ENCODE peak calls at places on chromosomes 11 and 22, in nine cellular contexts. O is fibroblast of the aortic adventitia; Z is heart right ventricle; M is endodermal cell; B is fibroblast of lung; J is neuronal stem cell; W is cardiac muscle cell; N is tibial nerve; D is effector memory CD4-positive, alpha-beta T cell. R is an unnamed sample.

GRCh38 chr11:28195449-28195848 is 87.3 kb downstream of the METTL15 start:
- DNase-seq in O (no peak), Z (no peak), M (no peak), B (no peak), J (no peak), W (no peak), N (no peak), D (no peak), R (no peak)

GRCh38 chr11:122170815-122171475 is 54.9 kb upstream of the BLID start:
- DNase-seq in O (peak; percentile 65), Z (no peak), M (no peak), B (peak; percentile 60), J (no peak), W (no peak), N (no peak), D (no peak), R (no peak)

GRCh38 chr11:9150501-9150900 is 59.1 kb upstream of the SCUBE2 start:
- DNase-seq in O (peak; percentile 76), Z (no peak), M (no peak), B (peak; percentile 48), J (no peak), W (no peak), N (no peak), D (no peak), R (no peak)

GRCh38 chr11:77142091-77142975 is 14.3 kb downstream of the MYO7A start:
- DNase-seq in O (no peak), Z (peak; percentile 2), M (no peak), B (no peak), J (no peak), W (no peak), N (no peak), D (no peak), R (no peak)

GRCh38 chr11:122696662-122697061 is 41.1 kb downstream of the UBASH3B start:
- DNase-seq in O (no peak), Z (no peak), M (no peak), B (no peak), J (no peak), W (no peak), N (no peak), D (peak; percentile 64), R (no peak)

GRCh38 chr11:766106-766940 is 11.0 kb downstream of the GATD1 start:
- DNase-seq in O (no peak), Z (no peak), M (no peak), B (no peak), J (no peak), W (no peak), N (no peak), D (no peak), R (no peak)

GRCh38 chr22:41217553-41218157 is 12.5 kb downstream of the L3MBTL2 start:
- DNase-seq in O (peak; percentile 93), Z (peak; percentile 69), M (peak; percentile 62), B (peak; percentile 96), J (no peak), W (no peak), N (peak; percentile 58), D (no peak), R (peak; percentile 79)

GRCh38 chr11:87917111-87917510 is 258.1 kb downstream of the RAB38 start:
- DNase-seq in O (no peak), Z (no peak), M (no peak), B (no peak), J (no peak), W (no peak), N (no peak), D (no peak), R (no peak)

GRCh38 chr11:111349191-111349695 is 29.8 kb downstream of the POU2AF1 start:
- DNase-seq in O (no peak), Z (no peak), M (no peak), B (no peak), J (no peak), W (no peak), N (no peak), D (no peak), R (no peak)

GRCh38 chr22:42078469-42079318 is 806 bp upstream of the SMDT1 start:
- DNase-seq in O (peak; percentile 45), Z (no peak), M (no peak), B (peak; percentile 42), J (no peak), W (no peak), N (no peak), D (no peak), R (no peak)

GRCh38 chr22:21632237-21632895 is at the start of gene CCDC116:
- DNase-seq in O (no peak), Z (no peak), M (peak; percentile 86), B (no peak), J (no peak), W (no peak), N (no peak), D (peak; percentile 65), R (peak; percentile 69)

GRCh38 chr22:28395920-28396447 is 283.7 kb downstream of the TTC28 start:
- DNase-seq in O (peak; percentile 66), Z (no peak), M (no peak), B (peak; percentile 48), J (no peak), W (no peak), N (no peak), D (no peak), R (no peak)

GRCh38 chr22:17746916-17747315 is 27.4 kb downstream of the BID start:
- DNase-seq in O (no peak), Z (no peak), M (no peak), B (no peak), J (no peak), W (no peak), N (no peak), D (no peak), R (no peak)

GRCh38 chr11:10604340-10604748 is 35.9 kb upstream of the LYVE1 start:
- DNase-seq in O (no peak), Z (peak; percentile 57), M (no peak), B (peak; percentile 86), J (no peak), W (no peak), N (peak; percentile 38), D (no peak), R (peak; percentile 84)

GRCh38 chr11:114027941-114028340 is 31.6 kb upstream of the ZBTB16 start:
- DNase-seq in O (no peak), Z (no peak), M (no peak), B (peak; percentile 31), J (no peak), W (no peak), N (no peak), D (no peak), R (no peak)

GRCh38 chr11:77345621-77346020 is 44.1 kb upstream of the GDPD4 start:
- DNase-seq in O (peak; percentile 43), Z (no peak), M (no peak), B (peak; percentile 69), J (no peak), W (no peak), N (no peak), D (no peak), R (no peak)

DNA sequence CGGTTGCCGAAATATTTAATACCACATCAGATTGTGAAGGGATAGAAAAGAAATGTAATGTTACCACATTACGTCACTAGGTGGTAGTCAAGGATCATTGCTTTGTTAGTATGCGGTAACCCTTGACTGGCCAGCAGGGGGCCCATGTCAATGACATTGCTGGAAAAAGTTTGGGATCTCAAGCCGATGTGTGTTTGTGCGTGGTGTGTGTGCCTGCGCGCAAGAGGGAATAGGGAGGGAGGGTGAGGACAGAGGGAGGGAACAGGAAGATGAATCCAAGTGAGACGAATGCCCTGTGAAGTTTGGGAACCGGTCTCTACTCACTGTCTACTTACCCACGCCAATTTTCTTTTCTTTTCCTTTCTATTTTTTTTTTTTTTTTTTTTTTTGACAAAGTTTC is 10.7 kb upstream of the MRGPRX2 start:
- DNase-seq in O (peak; percentile 91), Z (peak; percentile 59), M (peak; percentile 88), B (peak; percentile 87), J (peak; percentile 61), W (peak; percentile 87), N (no peak), D (peak; percentile 23), R (peak; percentile 71)
- H3K4me3 ChIP-seq in O (peak overlapping the region; percentile 54), Z (no peak overlapping the region), M (no peak overlapping the region), B (no peak overlapping the region), J (no peak overlapping the region), W (no peak overlapping the region), N (no peak overlapping the region), D (no peak overlapping the region), R (no peak overlapping the region)

GRCh38 chr22:37742374-37743092 is 45.7 kb downstream of the TRIOBP start:
- DNase-seq in O (peak; percentile 89), Z (no peak), M (no peak), B (peak; percentile 87), J (no peak), W (no peak), N (no peak), D (no peak), R (peak; percentile 69)
- H3K4me3 ChIP-seq in O (no peak overlapping the region), Z (no peak overlapping the region), M (no peak overlapping the region), B (no peak overlapping the region), J (no peak overlapping the region), W (no peak overlapping the region), N (no peak overlapping the region), D (no peak overlapping the region), R (no peak overlapping the region)

GRCh38 chr11:64015510-64015909 is 20.2 kb upstream of the FLRT1 start:
- DNase-seq in O (no peak), Z (no peak), M (no peak), B (no peak), J (no peak), W (no peak), N (no peak), D (no peak), R (no peak)

GRCh38 chr11:64015935-64016468 is 19.7 kb upstream of the FLRT1 start:
- DNase-seq in O (no peak), Z (no peak), M (no peak), B (no peak), J (no peak), W (no peak), N (no peak), D (no peak), R (no peak)

GRCh38 chr11:64018310-64018709 is 17.4 kb upstream of the FLRT1 start:
- DNase-seq in O (no peak), Z (no peak), M (no peak), B (no peak), J (no peak), W (no peak), N (no peak), D (no peak), R (no peak)

GRCh38 chr11:64017950-64018224 is 17.8 kb upstream of the FLRT1 start:
- DNase-seq in O (no peak), Z (no peak), M (no peak), B (no peak), J (no peak), W (no peak), N (no peak), D (no peak), R (no peak)

DNA sequence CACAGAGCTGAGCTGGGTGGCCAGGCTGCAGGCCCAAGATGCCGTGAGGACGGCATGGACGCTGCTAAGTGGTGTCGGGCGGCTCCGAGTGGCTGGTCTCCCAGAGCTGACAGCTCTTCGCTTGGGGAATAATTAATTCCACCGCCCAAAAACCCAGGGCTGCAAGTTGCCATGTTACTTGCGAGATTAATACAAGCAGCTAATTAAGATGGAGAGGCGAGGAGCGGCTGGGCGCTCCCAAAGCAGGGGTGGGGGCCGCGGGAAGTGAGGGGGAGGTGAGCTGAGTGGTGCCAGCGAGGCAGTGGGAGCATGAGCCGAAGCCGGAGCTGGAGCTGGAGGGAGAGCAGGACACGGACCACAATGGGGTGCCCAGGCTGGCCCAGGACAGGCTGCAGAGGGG is 19.2 kb upstream of the FLRT1 start:
- DNase-seq in O (no peak), Z (no peak), M (no peak), B (no peak), J (no peak), W (no peak), N (no peak), D (no peak), R (no peak)
- H3K4me3 ChIP-seq in O (no peak overlapping the region), Z (no peak overlapping the region), M (no peak overlapping the region), B (no peak overlapping the region), J (no peak overlapping the region), W (no peak overlapping the region), N (no peak overlapping the region), D (no peak overlapping the region), R (no peak overlapping the region)

GRCh38 chr11:45333023-45333422 is 46.9 kb upstream of the SYT13 start:
- DNase-seq in O (no peak), Z (no peak), M (no peak), B (no peak), J (no peak), W (no peak), N (no peak), D (no peak), R (no peak)
- H3K4me3 ChIP-seq in O (no peak overlapping the region), Z (no peak overlapping the region), M (no peak overlapping the region), B (peak overlapping the region; percentile 19), J (no peak overlapping the region), W (no peak overlapping the region), N (no peak overlapping the region), D (no peak overlapping the region), R (no peak overlapping the region)

R was measured in HL-60.